ENCODE peak calls at places on chromosomes 3 and 15, in four cellular contexts. One of them, this sample, is unnamed.

GRCh38 chr15:98955980-98956723 is 51.4 kb downstream of the PGPEP1L start:
- DNase-seq in CD4-positive, alpha-beta T cell: no peak
- DNase-seq in thyroid gland: peak
- DNase-seq in ovary: no peak
- DNase-seq in this sample: no peak

GRCh38 chr15:29003446-29004233 is 117.9 kb downstream of the APBA2 start:
- DNase-seq in CD4-positive, alpha-beta T cell: no peak
- DNase-seq in ovary: no peak
- DNase-seq in thyroid gland: no peak
- DNase-seq in this sample: no peak

GRCh38 chr15:89673162-89673506 is 6.0 kb downstream of the PLIN1 start:
- DNase-seq in ovary: no peak
- DNase-seq in thyroid gland: no peak
- DNase-seq in CD4-positive, alpha-beta T cell: no peak
- DNase-seq in this sample: no peak

GRCh38 chr15:100307241-100307855 is 34.4 kb downstream of the ADAMTS17 start:
- DNase-seq in thyroid gland: no peak
- DNase-seq in ovary: no peak
- DNase-seq in CD4-positive, alpha-beta T cell: no peak
- DNase-seq in this sample: no peak

GRCh38 chr3:115347737-115348136 is 200.6 kb upstream of the ZBTB20 start:
- DNase-seq in thyroid gland: no peak
- DNase-seq in CD4-positive, alpha-beta T cell: no peak
- DNase-seq in ovary: no peak
- DNase-seq in this sample: no peak

GRCh38 chr3:10907262-10907661 is 85.3 kb upstream of the SLC6A1 start:
- DNase-seq in CD4-positive, alpha-beta T cell: no peak
- DNase-seq in ovary: no peak
- DNase-seq in thyroid gland: no peak
- DNase-seq in this sample: no peak

GRCh38 chr3:67521053-67521646 is 133.3 kb downstream of the SUCLG2 start:
- DNase-seq in ovary: no peak
- DNase-seq in CD4-positive, alpha-beta T cell: no peak
- DNase-seq in thyroid gland: no peak
- DNase-seq in this sample: no peak

GRCh38 chr3:63934041-63934440 is 21.9 kb upstream of the SCAANT1 start:
- DNase-seq in thyroid gland: no peak
- DNase-seq in CD4-positive, alpha-beta T cell: no peak
- DNase-seq in ovary: no peak
- DNase-seq in this sample: no peak

GRCh38 chr15:71914092-71914491 is 103.7 kb downstream of the NR2E3 start:
- DNase-seq in ovary: no peak
- DNase-seq in thyroid gland: no peak
- DNase-seq in CD4-positive, alpha-beta T cell: no peak
- DNase-seq in this sample: no peak

GRCh38 chr3:45199837-45200648 is 26.0 kb downstream of the TMEM158 start:
- DNase-seq in thyroid gland: no peak
- DNase-seq in CD4-positive, alpha-beta T cell: no peak
- DNase-seq in ovary: no peak
- DNase-seq in this sample: no peak

GRCh38 chr3:169241575-169241927 is 422.0 kb downstream of the MECOM start:
- DNase-seq in thyroid gland: no peak
- DNase-seq in CD4-positive, alpha-beta T cell: no peak
- DNase-seq in ovary: no peak
- DNase-seq in this sample: no peak

GRCh38 chr15:31239409-31239808 is 87.2 kb upstream of the KLF13 start:
- DNase-seq in CD4-positive, alpha-beta T cell: no peak
- DNase-seq in ovary: no peak
- DNase-seq in thyroid gland: no peak
- DNase-seq in this sample: no peak

GRCh38 chr3:170154084-170154483 is 27.4 kb downstream of the PHC3 start:
- DNase-seq in CD4-positive, alpha-beta T cell: no peak
- DNase-seq in ovary: no peak
- DNase-seq in thyroid gland: no peak
- DNase-seq in this sample: no peak

GRCh38 chr15:25728816-25729215 is 134.3 kb downstream of the ATP10A start:
- DNase-seq in thyroid gland: no peak
- DNase-seq in ovary: no peak
- DNase-seq in CD4-positive, alpha-beta T cell: no peak
- DNase-seq in this sample: no peak

GRCh38 chr15:43255376-43255775 is 11.4 kb downstream of the TGM5 start:
- DNase-seq in thyroid gland: no peak
- DNase-seq in ovary: no peak
- DNase-seq in CD4-positive, alpha-beta T cell: no peak
- DNase-seq in this sample: no peak

GRCh38 chr15:75153084-75153483 is 48.6 kb upstream of the C15orf39 start:
- DNase-seq in thyroid gland: no peak
- DNase-seq in CD4-positive, alpha-beta T cell: no peak
- DNase-seq in ovary: no peak
- DNase-seq in this sample: peak

GRCh38 chr3:33060609-33061337 is 36.2 kb downstream of the GLB1 start:
- DNase-seq in ovary: no peak
- DNase-seq in thyroid gland: no peak
- DNase-seq in CD4-positive, alpha-beta T cell: peak
- DNase-seq in this sample: no peak

GRCh38 chr3:125374501-125374995 is 577 bp downstream of the ZNF148 start:
- DNase-seq in CD4-positive, alpha-beta T cell: peak
- DNase-seq in thyroid gland: peak
- DNase-seq in ovary: no peak
- DNase-seq in this sample: no peak

GRCh38 chr3:126432361-126432760 is 37.7 kb downstream of the CFAP100 start:
- DNase-seq in CD4-positive, alpha-beta T cell: no peak
- DNase-seq in ovary: no peak
- DNase-seq in thyroid gland: no peak
- DNase-seq in this sample: no peak

GRCh38 chr3:10933958-10934481 is 58.5 kb upstream of the SLC6A1 start:
- DNase-seq in ovary: no peak
- DNase-seq in CD4-positive, alpha-beta T cell: no peak
- DNase-seq in thyroid gland: no peak
- DNase-seq in this sample: peak

GRCh38 chr15:57322602-57323250 is 53.6 kb upstream of the CGNL1 start:
- DNase-seq in CD4-positive, alpha-beta T cell: no peak
- DNase-seq in ovary: no peak
- DNase-seq in thyroid gland: no peak
- DNase-seq in this sample: no peak

GRCh38 chr15:97903560-97904195 is 56.8 kb upstream of the ARRDC4 start:
- DNase-seq in thyroid gland: no peak
- DNase-seq in CD4-positive, alpha-beta T cell: no peak
- DNase-seq in ovary: no peak
- DNase-seq in this sample: no peak

GRCh38 chr15:45469429-45469828 is 53.1 kb downstream of the SLC30A4 start:
- DNase-seq in thyroid gland: no peak
- DNase-seq in ovary: no peak
- DNase-seq in CD4-positive, alpha-beta T cell: no peak
- DNase-seq in this sample: no peak

GRCh38 chr3:141366285-141367037 is 1.8 kb upstream of the ZBTB38 start:
- DNase-seq in CD4-positive, alpha-beta T cell: no peak
- DNase-seq in thyroid gland: peak
- DNase-seq in ovary: peak
- DNase-seq in this sample: no peak

GRCh38 chr3:35296533-35296932 is 342.8 kb upstream of the ARPP21 start:
- DNase-seq in thyroid gland: no peak
- DNase-seq in ovary: no peak
- DNase-seq in CD4-positive, alpha-beta T cell: no peak
- DNase-seq in this sample: no peak

GRCh38 chr15:99212401-99212800 is 37.0 kb downstream of the TTC23 start:
- DNase-seq in thyroid gland: no peak
- DNase-seq in CD4-positive, alpha-beta T cell: no peak
- DNase-seq in ovary: no peak
- DNase-seq in this sample: no peak

GRCh38 chr15:40282144-40282869 is 557 bp downstream of the ANKRD63 start:
- DNase-seq in thyroid gland: peak
- DNase-seq in ovary: no peak
- DNase-seq in CD4-positive, alpha-beta T cell: peak
- DNase-seq in this sample: no peak

GRCh38 chr3:106089806-106090205 is 221.0 kb upstream of the CBLB start:
- DNase-seq in ovary: no peak
- DNase-seq in thyroid gland: no peak
- DNase-seq in CD4-positive, alpha-beta T cell: no peak
- DNase-seq in this sample: no peak

GRCh38 chr3:58013973-58014649 is 5.9 kb downstream of the FLNB start:
- DNase-seq in ovary: peak
- DNase-seq in CD4-positive, alpha-beta T cell: no peak
- DNase-seq in thyroid gland: peak
- DNase-seq in this sample: no peak

GRCh38 chr3:171258316-171258715 is 201.9 kb downstream of the TNIK start:
- DNase-seq in CD4-positive, alpha-beta T cell: no peak
- DNase-seq in ovary: no peak
- DNase-seq in thyroid gland: no peak
- DNase-seq in this sample: no peak

GRCh38 chr15:39629376-39629775 is 48.5 kb downstream of the THBS1 start:
- DNase-seq in ovary: no peak
- DNase-seq in thyroid gland: no peak
- DNase-seq in CD4-positive, alpha-beta T cell: peak
- DNase-seq in this sample: no peak

GRCh38 chr3:119965692-119966091 is 128.6 kb downstream of the GSK3B start:
- DNase-seq in CD4-positive, alpha-beta T cell: no peak
- DNase-seq in ovary: no peak
- DNase-seq in thyroid gland: no peak
- DNase-seq in this sample: no peak

GRCh38 chr3:5015056-5015455 is 35.8 kb downstream of the BHLHE40 start:
- DNase-seq in thyroid gland: no peak
- DNase-seq in CD4-positive, alpha-beta T cell: no peak
- DNase-seq in ovary: no peak
- DNase-seq in this sample: no peak

GRCh38 chr3:159922861-159923312 is 65.7 kb upstream of the IL12A start:
- DNase-seq in CD4-positive, alpha-beta T cell: no peak
- DNase-seq in thyroid gland: no peak
- DNase-seq in ovary: no peak
- DNase-seq in this sample: peak

GRCh38 chr3:134082582-134082981 is 52.9 kb upstream of the SLCO2A1 start:
- DNase-seq in CD4-positive, alpha-beta T cell: no peak
- DNase-seq in thyroid gland: no peak
- DNase-seq in ovary: no peak
- DNase-seq in this sample: no peak

GRCh38 chr3:134081211-134081610 is 51.5 kb upstream of the SLCO2A1 start:
- DNase-seq in thyroid gland: no peak
- DNase-seq in ovary: no peak
- DNase-seq in CD4-positive, alpha-beta T cell: no peak
- DNase-seq in this sample: no peak

GRCh38 chr3:134079761-134080160 is 50.0 kb upstream of the SLCO2A1 start:
- DNase-seq in CD4-positive, alpha-beta T cell: no peak
- DNase-seq in thyroid gland: no peak
- DNase-seq in ovary: no peak
- DNase-seq in this sample: no peak

GRCh38 chr3:134079111-134079531 is 49.4 kb upstream of the SLCO2A1 start:
- DNase-seq in ovary: no peak
- DNase-seq in thyroid gland: no peak
- DNase-seq in CD4-positive, alpha-beta T cell: no peak
- DNase-seq in this sample: no peak

DNA sequence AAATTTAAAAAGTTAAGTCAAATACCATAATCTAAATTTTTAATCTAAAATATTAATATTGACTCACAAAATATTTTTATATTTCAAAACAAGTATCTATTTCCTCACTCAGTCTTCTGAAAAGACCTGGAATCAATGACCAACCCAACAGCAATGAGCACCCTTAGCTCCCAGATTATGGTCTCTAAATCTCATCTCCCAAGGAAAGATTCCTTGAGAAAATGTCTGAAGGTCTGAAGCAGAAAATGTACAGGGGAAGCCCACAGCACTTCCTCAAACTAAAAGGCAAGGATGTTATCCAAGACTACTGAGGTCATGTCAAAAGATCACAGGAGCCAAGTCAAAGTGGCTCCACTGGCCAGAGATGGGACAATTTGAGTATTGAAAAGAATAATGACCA is 51.0 kb upstream of the SLCO2A1 start:
- DNase-seq in ovary: no peak
- DNase-seq in thyroid gland: no peak
- DNase-seq in CD4-positive, alpha-beta T cell: no peak
- DNase-seq in this sample: no peak
- TF ChIP-seq CTCF in ovary: no peak
- TF ChIP-seq CTCF in thyroid gland: no peak
- TF ChIP-seq CTCF in CD4-positive, alpha-beta T cell: no peak
- TF ChIP-seq CTCF in this sample: no peak

GRCh38 chr15:63473749-63473998 is 30.7 kb upstream of the USP3 start:
- DNase-seq in thyroid gland: no peak
- DNase-seq in CD4-positive, alpha-beta T cell: no peak
- DNase-seq in ovary: no peak
- DNase-seq in this sample: no peak

GRCh38 chr15:63475670-63476069 is 28.7 kb upstream of the USP3 start:
- DNase-seq in CD4-positive, alpha-beta T cell: no peak
- DNase-seq in thyroid gland: no peak
- DNase-seq in ovary: no peak
- DNase-seq in this sample: no peak

GRCh38 chr15:63473007-63473748 is 31.2 kb upstream of the USP3 start:
- DNase-seq in ovary: no peak
- DNase-seq in thyroid gland: no peak
- DNase-seq in CD4-positive, alpha-beta T cell: no peak
- DNase-seq in this sample: no peak

GRCh38 chr15:63474810-63475316 is 29.5 kb upstream of the USP3 start:
- DNase-seq in ovary: no peak
- DNase-seq in thyroid gland: peak
- DNase-seq in CD4-positive, alpha-beta T cell: no peak
- DNase-seq in this sample: peak

DNA sequence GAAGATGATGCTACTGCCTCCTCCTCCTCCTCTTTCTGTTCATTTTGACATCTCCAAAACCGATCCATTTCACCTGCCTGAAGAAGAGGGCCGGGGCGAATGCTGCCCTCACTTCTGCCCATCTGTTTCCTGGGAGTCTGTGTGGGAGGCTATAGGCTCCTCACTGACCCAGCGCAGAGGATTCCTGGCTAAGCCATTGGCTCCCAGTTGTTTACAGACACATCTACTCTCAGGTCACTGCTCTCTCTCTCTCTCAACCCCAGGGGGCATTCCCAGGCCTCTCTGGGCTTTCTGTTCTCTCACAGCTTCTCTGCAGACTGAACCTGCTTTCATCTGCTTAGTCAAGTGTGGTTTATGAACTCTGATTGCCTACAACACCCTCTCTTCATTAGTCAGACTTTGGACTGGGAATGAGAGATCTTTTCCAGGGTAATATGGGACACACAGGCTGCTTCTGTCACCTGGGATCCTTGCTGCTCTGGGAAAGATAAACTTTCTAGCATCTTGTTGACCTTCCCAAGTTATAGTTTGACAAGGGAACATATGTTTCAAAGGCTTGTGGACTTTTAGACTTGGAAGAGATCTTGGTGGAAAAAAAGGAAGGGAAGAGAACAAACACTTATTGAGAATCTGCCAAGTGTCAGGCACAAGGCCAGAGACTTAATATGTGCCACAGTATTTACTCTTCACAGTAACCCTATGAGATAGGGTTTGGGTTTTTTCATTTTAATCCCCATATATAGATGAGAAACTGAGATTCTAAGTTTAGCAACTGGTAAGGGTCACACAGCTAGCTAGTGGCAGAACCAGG is 30.2 kb upstream of the USP3 start:
- DNase-seq in ovary: no peak
- DNase-seq in CD4-positive, alpha-beta T cell: no peak
- DNase-seq in thyroid gland: peak
- DNase-seq in this sample: no peak
- TF ChIP-seq CTCF in ovary: no peak
- TF ChIP-seq CTCF in CD4-positive, alpha-beta T cell: no peak
- TF ChIP-seq CTCF in thyroid gland: no peak
- TF ChIP-seq CTCF in this sample: no peak

GRCh38 chr3:56254835-56255234 is 213.4 kb downstream of the ERC2 start:
- DNase-seq in thyroid gland: no peak
- DNase-seq in CD4-positive, alpha-beta T cell: no peak
- DNase-seq in ovary: no peak
- DNase-seq in this sample: no peak
- TF ChIP-seq CTCF in thyroid gland: peak
- TF ChIP-seq CTCF in CD4-positive, alpha-beta T cell: peak
- TF ChIP-seq CTCF in ovary: no peak
- TF ChIP-seq CTCF in this sample: peak

GRCh38 chr3:163951397-163951987 is 1126.8 kb downstream of the SI start:
- DNase-seq in ovary: no peak
- DNase-seq in thyroid gland: no peak
- DNase-seq in CD4-positive, alpha-beta T cell: no peak
- DNase-seq in this sample: no peak
- TF ChIP-seq CTCF in ovary: no peak
- TF ChIP-seq CTCF in thyroid gland: peak
- TF ChIP-seq CTCF in CD4-positive, alpha-beta T cell: no peak
- TF ChIP-seq CTCF in this sample: no peak

This sample was measured in CD14-positive monocyte.